ENCODE peak calls at places on chromosomes 2 and 18, in nine cellular contexts. N, M, H, K, E, I, U, A and X are unnamed samples.

GRCh38 chr2:68100189-68100588 is 37.4 kb upstream of the C1D start:
- DNase-seq in H (no peak), A (no peak), K (no peak), M (no peak), I (no peak), U (no peak), E (no peak), N (no peak), X (no peak)

GRCh38 chr2:215435261-215435808 is 533 bp downstream of the FN1 start:
- DNase-seq in K (peak; percentile 82), I (peak; percentile 47), H (no peak), M (no peak), U (peak; percentile 50), N (no peak), E (no peak), A (no peak), X (peak; percentile 50)

GRCh38 chr2:174076040-174076439 is 110.9 kb upstream of the SP3 start:
- DNase-seq in K (no peak), H (no peak), A (no peak), I (no peak), N (no peak), U (no peak), M (no peak), E (no peak), X (no peak)

GRCh38 chr2:64853894-64854293 is 135.3 kb upstream of the SLC1A4 start:
- DNase-seq in E (peak; percentile 39), I (no peak), H (no peak), K (no peak), M (no peak), N (no peak), U (peak; percentile 46), A (no peak), X (no peak)

GRCh38 chr2:216606551-216607527 is 26.4 kb upstream of the IGFBP2 start:
- DNase-seq in E (no peak), N (no peak), A (no peak), I (no peak), H (peak; percentile 77), U (no peak), K (peak; percentile 64), M (peak; percentile 44), X (no peak)

GRCh38 chr2:37655442-37655841 is 16.0 kb downstream of the CDC42EP3 start:
- DNase-seq in U (no peak), M (no peak), N (no peak), K (no peak), I (no peak), E (no peak), H (no peak), A (no peak), X (no peak)

GRCh38 chr2:19632327-19633040 is 269.3 kb downstream of the TTC32 start:
- DNase-seq in H (no peak), I (no peak), M (no peak), U (peak; percentile 54), E (no peak), N (no peak), K (no peak), A (no peak), X (peak; percentile 20)

GRCh38 chr2:11858883-11859282 is 112.5 kb downstream of the LPIN1 start:
- DNase-seq in A (no peak), U (no peak), M (no peak), I (no peak), H (no peak), E (no peak), N (no peak), K (no peak), X (no peak)

GRCh38 chr2:195674491-195675226 is 17.6 kb downstream of the SLC39A10 start:
- DNase-seq in E (no peak), H (no peak), N (no peak), K (no peak), U (peak; percentile 18), M (no peak), I (no peak), A (no peak), X (peak; percentile 60)

GRCh38 chr2:28269019-28269784 is 123.5 kb upstream of the FOSL2 start:
- DNase-seq in M (no peak), I (no peak), K (no peak), A (no peak), U (peak; percentile 66), H (no peak), N (no peak), E (peak; percentile 82), X (peak; percentile 92)

GRCh38 chr18:32899819-32900218 is 127.0 kb upstream of the KLHL14 start:
- DNase-seq in A (no peak), M (no peak), E (no peak), N (no peak), K (no peak), U (peak; percentile 54), H (no peak), I (no peak), X (no peak)

GRCh38 chr2:178482437-178482836 is 2.2 kb downstream of the PLEKHA3 start:
- DNase-seq in M (no peak), N (peak; percentile 48), K (no peak), U (no peak), H (peak; percentile 13), E (no peak), I (no peak), A (no peak), X (no peak)

GRCh38 chr18:10140461-10140911 is 226.7 kb downstream of the VAPA start:
- DNase-seq in N (no peak), K (no peak), M (no peak), A (no peak), H (no peak), E (no peak), U (no peak), I (no peak), X (peak; percentile 42)

GRCh38 chr2:180927030-180927686 is 53.2 kb upstream of the UBE2E3 start:
- DNase-seq in N (no peak), A (no peak), H (no peak), K (no peak), I (no peak), U (no peak), M (no peak), E (peak; percentile 2), X (no peak)

GRCh38 chr18:77851798-77852197 is 602.1 kb downstream of the GALR1 start:
- DNase-seq in E (no peak), I (no peak), N (no peak), A (no peak), M (no peak), H (no peak), U (no peak), K (no peak), X (no peak)

GRCh38 chr2:37629529-37629928 is 41.9 kb downstream of the CDC42EP3 start:
- DNase-seq in K (no peak), N (no peak), H (no peak), I (no peak), E (no peak), U (peak; percentile 58), A (no peak), M (no peak), X (no peak)